ENCODE peak calls at places on chromosomes 5 and 9, in four cellular contexts. A is mucosa of gallbladder, G is NCI-H1105, R is NCI-H1092. P is an unnamed sample.

GRCh38 chr9:12464910-12465512 is 228.2 kb upstream of the TYRP1 start:
- DNase-seq in A (no peak), G (peak; percentile 46), R (peak; percentile 32), P (no peak)

GRCh38 chr5:171157775-171158174 is 151.3 kb upstream of the TLX3 start:
- DNase-seq in A (no peak), G (peak; percentile 59), R (no peak), P (no peak)

GRCh38 chr9:105063665-105064247 is 135.8 kb upstream of the ABCA1 start:
- DNase-seq in A (no peak), G (no peak), R (no peak), P (peak; percentile 34)

GRCh38 chr5:87081511-87082372 is 185.9 kb upstream of the RASA1 start:
- DNase-seq in A (peak; percentile 34), G (no peak), R (no peak), P (peak; percentile 27)

GRCh38 chr5:147482426-147483196 is 27.3 kb downstream of the DPYSL3 start:
- DNase-seq in A (no peak), G (no peak), R (peak; percentile 83), P (no peak)

GRCh38 chr5:96189987-96190386 is 228.3 kb upstream of the ELL2 start:
- DNase-seq in A (no peak), G (no peak), R (no peak), P (no peak)

GRCh38 chr9:123410281-123410910 is 54.4 kb downstream of the CRB2 start:
- DNase-seq in A (no peak), G (no peak), R (no peak), P (no peak)

GRCh38 chr5:174428895-174429294 is 295.5 kb upstream of the MSX2 start:
- DNase-seq in A (no peak), G (no peak), R (no peak), P (no peak)

GRCh38 chr5:180469586-180469865 is 24.7 kb upstream of the CNOT6 start:
- DNase-seq in A (no peak), G (no peak), R (no peak), P (no peak)

GRCh38 chr9:133916159-133916541 is 76.0 kb downstream of the VAV2 start:
- DNase-seq in A (no peak), G (no peak), R (no peak), P (no peak)

GRCh38 chr9:93908591-93909241 is 46.4 kb downstream of the BARX1 start:
- DNase-seq in A (no peak), G (peak; percentile 64), R (peak; percentile 38), P (no peak)

GRCh38 chr5:133232435-133232834 is 180.6 kb downstream of the HSPA4 start:
- DNase-seq in A (no peak), G (no peak), R (no peak), P (no peak)

GRCh38 chr5:145574889-145575573 is 260.1 kb downstream of the PRELID2 start:
- DNase-seq in A (no peak), G (no peak), R (no peak), P (no peak)

GRCh38 chr9:127741831-127742434 is 6.8 kb upstream of the TOR2A start:
- DNase-seq in A (peak; percentile 72), G (no peak), R (no peak), P (peak; percentile 65)

GRCh38 chr9:114271556-114272510 is 51.1 kb upstream of the ORM1 start:
- DNase-seq in A (no peak), G (no peak), R (no peak), P (no peak)

GRCh38 chr5:73204302-73204701 is 31.3 kb downstream of the TMEM174 start:
- DNase-seq in A (no peak), G (peak; percentile 87), R (peak; percentile 89), P (peak; percentile 40)

GRCh38 chr9:107738789-107739188 is 249.2 kb upstream of the KLF4 start:
- DNase-seq in A (no peak), G (no peak), R (no peak), P (no peak)

GRCh38 chr9:68940620-68941019 is 73.3 kb downstream of the PRKACG start:
- DNase-seq in A (no peak), G (no peak), R (no peak), P (no peak)

GRCh38 chr5:38783011-38783551 is 62.7 kb upstream of the OSMR start:
- DNase-seq in A (no peak), G (peak; percentile 92), R (peak; percentile 63), P (no peak)

GRCh38 chr5:56938858-56939257 is 13.1 kb downstream of the MIER3 start:
- DNase-seq in A (no peak), G (no peak), R (no peak), P (no peak)

GRCh38 chr9:136587145-136587943 is 41.5 kb upstream of the NOTCH1 start:
- DNase-seq in A (peak; percentile 60), G (no peak), R (no peak), P (peak; percentile 75)

GRCh38 chr9:28970241-28970654 is 1397.0 kb upstream of the C9orf72 start:
- DNase-seq in A (no peak), G (no peak), R (no peak), P (no peak)

GRCh38 chr9:80449513-80449912 is 877.7 kb downstream of the TLE4 start:
- DNase-seq in A (no peak), G (no peak), R (no peak), P (no peak)

GRCh38 chr9:72623156-72623555 is 101.7 kb downstream of the TMC1 start:
- DNase-seq in A (no peak), G (no peak), R (no peak), P (no peak)

GRCh38 chr9:98795970-98796363 is 388 bp downstream of the ANKS6 start:
- DNase-seq in A (no peak), G (no peak), R (no peak), P (no peak)

GRCh38 chr9:93097496-93098205 is 1.6 kb downstream of the CARD19 start:
- DNase-seq in A (no peak), G (no peak), R (no peak), P (peak; percentile 51)

GRCh38 chr5:130135506-130135905 is 231.2 kb downstream of the CHSY3 start:
- DNase-seq in A (no peak), G (no peak), R (no peak), P (no peak)

GRCh38 chr9:4559238-4560182 is 69.2 kb downstream of the SLC1A1 start:
- DNase-seq in A (no peak), G (no peak), R (no peak), P (no peak)

GRCh38 chr9:72207278-72207677 is 58.0 kb downstream of the GDA start:
- DNase-seq in A (no peak), G (no peak), R (no peak), P (no peak)

GRCh38 chr5:38148021-38148625 is 110.2 kb upstream of the EGFLAM start:
- DNase-seq in A (no peak), G (no peak), R (no peak), P (no peak)

GRCh38 chr5:180586870-180587269 is 4.4 kb downstream of the SCGB3A1 start:
- DNase-seq in A (no peak), G (no peak), R (no peak), P (no peak)

P was measured in left colon.